ENCODE peak calls at places on chromosomes 12 and 14, in five cellular contexts. W is stimulated activated CD4-positive, alpha-beta T cell treated with anti-CD3 and anti-CD28 coated beads, Interleukin-15, amount 100 ng/mL, for 24 hours; S is AG08395; F is NCI-H1694; H is GM19239. U is an unnamed sample.

GRCh38 chr14:94390372-94391086 is 2.1 kb upstream of the SERPINA1 start:
- DNase-seq in W (no peak), S (no peak), F (no peak), H (no peak), U (no peak)

GRCh38 chr12:591571-592505 is 71.4 kb downstream of the NINJ2 start:
- DNase-seq in W (no peak), S (no peak), F (peak; percentile 53), H (no peak), U (no peak)

GRCh38 chr12:69886101-69886500 is 61.1 kb downstream of the MYRFL start:
- DNase-seq in W (no peak), S (no peak), F (peak; percentile 70), H (no peak), U (peak; percentile 68)

GRCh38 chr14:64417042-64417770 is 29.1 kb downstream of the MTHFD1 start:
- DNase-seq in W (no peak), S (peak; percentile 6), F (no peak), H (no peak), U (no peak)

GRCh38 chr14:105247715-105248367 is 492 bp upstream of the BTBD6 start:
- DNase-seq in W (no peak), S (peak; percentile 17), F (no peak), H (no peak), U (no peak)

GRCh38 chr14:94373708-94374107 is 14.7 kb downstream of the SERPINA1 start:
- DNase-seq in W (no peak), S (peak; percentile 96), F (no peak), H (no peak), U (no peak)

GRCh38 chr14:92549096-92549852 is 35.7 kb downstream of the RIN3 start:
- DNase-seq in W (no peak), S (no peak), F (no peak), H (no peak), U (no peak)

GRCh38 chr14:21039059-21039422 is 3.1 kb upstream of the RNASE7 start:
- DNase-seq in W (no peak), S (peak; percentile 62), F (peak; percentile 75), H (no peak), U (peak; percentile 53)

GRCh38 chr12:94100254-94100653 is 48.1 kb upstream of the PLXNC1 start:
- DNase-seq in W (peak; percentile 21), S (no peak), F (no peak), H (no peak), U (no peak)

GRCh38 chr14:61584258-61584657 is 111.1 kb upstream of the HIF1A start:
- DNase-seq in W (no peak), S (peak; percentile 66), F (no peak), H (no peak), U (no peak)

GRCh38 chr14:73258076-73258475 is 20.8 kb downstream of the PAPLN start:
- DNase-seq in W (no peak), S (no peak), F (no peak), H (no peak), U (no peak)

U was measured in cerebellum.